ENCODE peak calls at places on chromosomes 12 and 14, in eight cellular contexts. One of them, this sample, is unnamed.

GRCh38 chr12:40032433-40033259 is 73.2 kb downstream of the SLC2A13 start:
- DNase-seq in WTC11: peak
- DNase-seq in nephron progenitor cell: no peak
- DNase-seq in HCT116: no peak
- DNase-seq in psoas muscle: no peak
- DNase-seq in A549: no peak
- DNase-seq in AG09319: no peak
- DNase-seq in fibroblast of pulmonary artery: no peak
- DNase-seq in this sample: no peak

GRCh38 chr12:65529771-65530435 is 251.4 kb downstream of the MSRB3 start:
- DNase-seq in psoas muscle: no peak
- DNase-seq in fibroblast of pulmonary artery: no peak
- DNase-seq in WTC11: no peak
- DNase-seq in nephron progenitor cell: no peak
- DNase-seq in A549: no peak
- DNase-seq in HCT116: no peak
- DNase-seq in AG09319: no peak
- DNase-seq in this sample: no peak

GRCh38 chr14:96191355-96191754 is 13.3 kb upstream of the BDKRB2 start:
- DNase-seq in fibroblast of pulmonary artery: no peak
- DNase-seq in HCT116: no peak
- DNase-seq in A549: no peak
- DNase-seq in AG09319: no peak
- DNase-seq in psoas muscle: no peak
- DNase-seq in WTC11: no peak
- DNase-seq in nephron progenitor cell: no peak
- DNase-seq in this sample: no peak

GRCh38 chr14:65336191-65336591 is 76.3 kb upstream of the FUT8 start:
- DNase-seq in HCT116: no peak
- DNase-seq in nephron progenitor cell: no peak
- DNase-seq in WTC11: no peak
- DNase-seq in AG09319: no peak
- DNase-seq in A549: no peak
- DNase-seq in psoas muscle: no peak
- DNase-seq in fibroblast of pulmonary artery: peak
- DNase-seq in this sample: no peak

GRCh38 chr14:100432652-100433427 is 109.7 kb downstream of the SLC25A47 start:
- DNase-seq in psoas muscle: no peak
- DNase-seq in nephron progenitor cell: no peak
- DNase-seq in AG09319: no peak
- DNase-seq in fibroblast of pulmonary artery: no peak
- DNase-seq in HCT116: no peak
- DNase-seq in A549: no peak
- DNase-seq in WTC11: no peak
- DNase-seq in this sample: no peak

GRCh38 chr12:5047094-5047493 is 3.4 kb downstream of the KCNA5 start:
- DNase-seq in AG09319: no peak
- DNase-seq in nephron progenitor cell: no peak
- DNase-seq in HCT116: no peak
- DNase-seq in WTC11: no peak
- DNase-seq in fibroblast of pulmonary artery: no peak
- DNase-seq in A549: no peak
- DNase-seq in psoas muscle: no peak
- DNase-seq in this sample: no peak

GRCh38 chr14:50225974-50226297 is 5.4 kb downstream of the SOS2 start:
- DNase-seq in nephron progenitor cell: no peak
- DNase-seq in psoas muscle: no peak
- DNase-seq in HCT116: no peak
- DNase-seq in AG09319: no peak
- DNase-seq in fibroblast of pulmonary artery: no peak
- DNase-seq in WTC11: no peak
- DNase-seq in A549: no peak
- DNase-seq in this sample: no peak

GRCh38 chr12:42023733-42024494 is 120.8 kb downstream of the GXYLT1 start:
- DNase-seq in psoas muscle: peak
- DNase-seq in WTC11: peak
- DNase-seq in AG09319: peak
- DNase-seq in nephron progenitor cell: peak
- DNase-seq in fibroblast of pulmonary artery: peak
- DNase-seq in A549: peak
- DNase-seq in HCT116: peak
- DNase-seq in this sample: peak

GRCh38 chr12:92075425-92075891 is 70.2 kb downstream of the BTG1 start:
- DNase-seq in psoas muscle: no peak
- DNase-seq in WTC11: no peak
- DNase-seq in AG09319: no peak
- DNase-seq in nephron progenitor cell: no peak
- DNase-seq in fibroblast of pulmonary artery: peak
- DNase-seq in A549: no peak
- DNase-seq in HCT116: no peak
- DNase-seq in this sample: no peak

GRCh38 chr14:22428681-22429315 is 160.2 kb downstream of the DAD1 start:
- DNase-seq in WTC11: no peak
- DNase-seq in HCT116: no peak
- DNase-seq in fibroblast of pulmonary artery: peak
- DNase-seq in AG09319: no peak
- DNase-seq in A549: no peak
- DNase-seq in psoas muscle: no peak
- DNase-seq in nephron progenitor cell: no peak
- DNase-seq in this sample: no peak

GRCh38 chr14:106141242-106142220 is 615.1 kb downstream of the TMEM121 start:
- DNase-seq in AG09319: no peak
- DNase-seq in WTC11: no peak
- DNase-seq in HCT116: no peak
- DNase-seq in A549: no peak
- DNase-seq in nephron progenitor cell: no peak
- DNase-seq in psoas muscle: no peak
- DNase-seq in fibroblast of pulmonary artery: no peak
- DNase-seq in this sample: no peak

GRCh38 chr12:74538491-74539258 is 1.0 kb downstream of the ATXN7L3B start:
- DNase-seq in HCT116: no peak
- DNase-seq in fibroblast of pulmonary artery: no peak
- DNase-seq in WTC11: no peak
- DNase-seq in A549: no peak
- DNase-seq in nephron progenitor cell: peak
- DNase-seq in psoas muscle: no peak
- DNase-seq in AG09319: no peak
- DNase-seq in this sample: no peak

DNA sequence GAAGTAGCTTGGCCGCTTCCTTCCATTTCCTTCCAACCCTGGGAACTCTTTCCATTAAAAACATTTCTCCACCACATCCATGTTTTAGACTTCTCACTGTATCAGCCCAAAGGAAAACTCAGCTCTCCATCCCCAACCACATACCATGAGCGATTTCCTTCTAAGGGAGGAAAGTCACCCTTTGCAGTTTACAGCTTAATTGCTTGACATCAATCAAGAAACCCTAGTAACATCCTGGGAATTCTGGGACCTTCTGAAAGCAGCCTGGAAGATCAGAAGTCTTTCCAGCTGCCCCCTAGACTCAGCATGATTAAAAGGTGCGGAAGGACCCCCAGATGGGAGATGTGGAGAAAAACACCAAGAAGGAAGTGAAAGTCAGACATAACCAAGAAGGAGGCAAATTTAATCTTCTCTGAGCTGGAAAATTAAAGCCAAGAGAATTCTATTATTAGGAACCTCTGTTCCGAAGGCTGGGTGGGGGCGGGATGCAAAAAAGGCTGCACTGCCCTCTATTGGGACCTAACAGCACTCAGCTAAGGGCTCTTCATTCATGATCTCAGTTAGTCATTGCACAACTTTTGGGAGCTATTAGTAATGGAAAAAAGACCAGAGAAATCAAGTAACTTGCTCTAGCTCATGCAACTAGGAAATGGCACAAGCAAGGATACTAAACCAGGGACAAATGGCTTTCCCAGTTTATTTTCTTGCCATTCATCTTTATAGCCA is 73.2 kb upstream of the PLXNC1 start:
- DNase-seq in nephron progenitor cell: peak
- DNase-seq in fibroblast of pulmonary artery: peak
- DNase-seq in AG09319: peak
- DNase-seq in psoas muscle: peak
- DNase-seq in HCT116: peak
- DNase-seq in A549: peak
- DNase-seq in WTC11: no peak
- DNase-seq in this sample: peak
- TF ChIP-seq CTCF in nephron progenitor cell: peak
- TF ChIP-seq CTCF in fibroblast of pulmonary artery: peak
- TF ChIP-seq CTCF in AG09319: peak
- TF ChIP-seq CTCF in psoas muscle: peak
- TF ChIP-seq CTCF in HCT116: peak
- TF ChIP-seq CTCF in A549: peak
- TF ChIP-seq CTCF in WTC11: peak
- TF ChIP-seq CTCF in this sample: no peak

GRCh38 chr12:24600996-24601395 is 347.9 kb downstream of the BCAT1 start:
- DNase-seq in WTC11: no peak
- DNase-seq in A549: no peak
- DNase-seq in AG09319: peak
- DNase-seq in nephron progenitor cell: no peak
- DNase-seq in HCT116: no peak
- DNase-seq in fibroblast of pulmonary artery: peak
- DNase-seq in psoas muscle: no peak
- DNase-seq in this sample: no peak

GRCh38 chr12:24595652-24596235 is 353.2 kb downstream of the BCAT1 start:
- DNase-seq in HCT116: no peak
- DNase-seq in psoas muscle: no peak
- DNase-seq in AG09319: no peak
- DNase-seq in WTC11: no peak
- DNase-seq in A549: no peak
- DNase-seq in nephron progenitor cell: peak
- DNase-seq in fibroblast of pulmonary artery: peak
- DNase-seq in this sample: peak

GRCh38 chr12:24599737-24600136 is 349.2 kb downstream of the BCAT1 start:
- DNase-seq in fibroblast of pulmonary artery: no peak
- DNase-seq in psoas muscle: no peak
- DNase-seq in A549: no peak
- DNase-seq in AG09319: no peak
- DNase-seq in nephron progenitor cell: no peak
- DNase-seq in HCT116: no peak
- DNase-seq in WTC11: no peak
- DNase-seq in this sample: no peak

GRCh38 chr12:24600559-24600958 is 348.3 kb downstream of the BCAT1 start:
- DNase-seq in AG09319: no peak
- DNase-seq in WTC11: no peak
- DNase-seq in A549: no peak
- DNase-seq in fibroblast of pulmonary artery: peak
- DNase-seq in HCT116: no peak
- DNase-seq in nephron progenitor cell: no peak
- DNase-seq in psoas muscle: no peak
- DNase-seq in this sample: no peak

DNA sequence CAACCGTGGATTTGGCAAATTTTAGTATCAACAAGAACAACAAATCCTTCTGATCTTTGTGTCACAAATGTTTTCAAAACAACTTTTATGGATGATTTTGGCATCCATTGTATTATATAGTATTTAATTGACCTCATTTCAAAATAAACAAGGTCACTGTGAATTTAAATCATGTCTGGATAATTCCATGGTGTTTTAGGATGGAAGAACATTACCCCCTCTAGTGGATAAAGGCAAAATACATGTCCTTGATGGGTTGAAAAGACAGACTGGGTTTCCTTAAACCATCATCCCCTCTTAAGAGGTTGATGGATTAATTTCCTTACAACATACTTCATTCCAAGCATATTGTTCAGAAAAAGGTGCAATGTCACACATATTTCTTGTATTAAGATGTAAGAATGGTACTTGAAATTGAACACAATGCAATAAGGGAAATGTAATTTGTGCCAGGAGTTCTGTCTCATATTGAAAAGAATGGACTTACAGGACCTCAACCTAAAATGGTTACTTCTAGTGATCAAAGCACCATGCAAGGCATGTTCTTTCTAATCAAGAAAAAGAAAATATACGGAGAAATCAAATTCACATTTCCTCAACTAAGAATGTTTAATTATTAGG is 352.0 kb downstream of the BCAT1 start:
- DNase-seq in HCT116: no peak
- DNase-seq in WTC11: no peak
- DNase-seq in A549: peak
- DNase-seq in psoas muscle: no peak
- DNase-seq in AG09319: peak
- DNase-seq in fibroblast of pulmonary artery: peak
- DNase-seq in nephron progenitor cell: no peak
- DNase-seq in this sample: no peak
- TF ChIP-seq CTCF in HCT116: no peak
- TF ChIP-seq CTCF in WTC11: peak
- TF ChIP-seq CTCF in A549: peak
- TF ChIP-seq CTCF in psoas muscle: peak
- TF ChIP-seq CTCF in AG09319: peak
- TF ChIP-seq CTCF in fibroblast of pulmonary artery: peak
- TF ChIP-seq CTCF in nephron progenitor cell: peak
- TF ChIP-seq CTCF in this sample: peak

DNA sequence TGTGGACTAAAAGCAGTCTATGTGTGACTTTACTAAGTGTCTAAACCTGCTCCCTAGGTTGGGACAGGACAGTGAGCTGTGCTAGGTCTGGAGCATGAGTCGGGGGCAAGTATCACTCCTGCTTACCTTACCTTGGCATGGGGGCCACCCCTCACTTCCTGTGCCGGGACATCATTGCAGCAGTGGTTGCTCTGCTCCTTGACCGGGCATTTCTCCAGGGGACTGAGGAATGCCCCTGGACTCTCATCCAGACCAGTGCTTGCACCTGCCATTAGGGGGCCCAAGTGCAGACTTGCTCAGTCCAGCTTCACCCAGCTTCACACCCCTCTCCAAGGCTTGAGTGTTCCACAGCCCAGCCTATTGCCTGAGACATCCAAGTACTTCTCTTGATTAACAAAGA is 84.7 kb upstream of the NELL2 start:
- DNase-seq in fibroblast of pulmonary artery: no peak
- DNase-seq in A549: no peak
- DNase-seq in AG09319: no peak
- DNase-seq in HCT116: peak
- DNase-seq in nephron progenitor cell: no peak
- DNase-seq in psoas muscle: no peak
- DNase-seq in WTC11: peak
- DNase-seq in this sample: peak
- TF ChIP-seq CTCF in fibroblast of pulmonary artery: no peak
- TF ChIP-seq CTCF in A549: no peak
- TF ChIP-seq CTCF in AG09319: no peak
- TF ChIP-seq CTCF in HCT116: no peak
- TF ChIP-seq CTCF in nephron progenitor cell: no peak
- TF ChIP-seq CTCF in psoas muscle: no peak
- TF ChIP-seq CTCF in WTC11: no peak
- TF ChIP-seq CTCF in this sample: peak

GRCh38 chr14:34946699-34947098 is 36.1 kb upstream of the SRP54 start:
- DNase-seq in psoas muscle: no peak
- DNase-seq in WTC11: no peak
- DNase-seq in HCT116: no peak
- DNase-seq in fibroblast of pulmonary artery: no peak
- DNase-seq in A549: no peak
- DNase-seq in AG09319: no peak
- DNase-seq in nephron progenitor cell: no peak
- DNase-seq in this sample: no peak
- TF ChIP-seq CTCF in psoas muscle: no peak
- TF ChIP-seq CTCF in WTC11: no peak
- TF ChIP-seq CTCF in HCT116: no peak
- TF ChIP-seq CTCF in fibroblast of pulmonary artery: no peak
- TF ChIP-seq CTCF in A549: no peak
- TF ChIP-seq CTCF in AG09319: no peak
- TF ChIP-seq CTCF in nephron progenitor cell: no peak
- TF ChIP-seq CTCF in this sample: no peak

GRCh38 chr14:102158797-102159196 is 19.1 kb downstream of the WDR20 start:
- DNase-seq in nephron progenitor cell: no peak
- DNase-seq in A549: no peak
- DNase-seq in AG09319: no peak
- DNase-seq in WTC11: no peak
- DNase-seq in HCT116: no peak
- DNase-seq in fibroblast of pulmonary artery: no peak
- DNase-seq in psoas muscle: no peak
- DNase-seq in this sample: no peak
- TF ChIP-seq CTCF in nephron progenitor cell: no peak
- TF ChIP-seq CTCF in A549: no peak
- TF ChIP-seq CTCF in AG09319: no peak
- TF ChIP-seq CTCF in WTC11: no peak
- TF ChIP-seq CTCF in HCT116: no peak
- TF ChIP-seq CTCF in fibroblast of pulmonary artery: no peak
- TF ChIP-seq CTCF in psoas muscle: no peak
- TF ChIP-seq CTCF in this sample: no peak

This sample was measured in endothelial cell.